ENCODE peak calls at places on chromosomes 3 and 15, in six cellular contexts. One of them, this sample, is unnamed.

GRCh38 chr3:65945480-65945879 is 93.2 kb downstream of the MAGI1 start:
- DNase-seq in GM12878: no peak
- DNase-seq in transverse colon: no peak
- DNase-seq in breast epithelium: no peak
- DNase-seq in suprapubic skin: no peak
- DNase-seq in HCT116: no peak
- DNase-seq in this sample: no peak

GRCh38 chr3:59566481-59566975 is 516.7 kb upstream of the CFAP20DC start:
- DNase-seq in transverse colon: no peak
- DNase-seq in breast epithelium: no peak
- DNase-seq in GM12878: peak; percentile 68
- DNase-seq in HCT116: no peak
- DNase-seq in suprapubic skin: no peak
- DNase-seq in this sample: no peak

GRCh38 chr15:80526556-80527340 is 122.6 kb downstream of the ARNT2 start:
- DNase-seq in GM12878: no peak
- DNase-seq in suprapubic skin: no peak
- DNase-seq in transverse colon: no peak
- DNase-seq in breast epithelium: no peak
- DNase-seq in HCT116: no peak
- DNase-seq in this sample: no peak

GRCh38 chr3:190182418-190183043 is 61.8 kb upstream of the P3H2 start:
- DNase-seq in GM12878: no peak
- DNase-seq in suprapubic skin: no peak
- DNase-seq in HCT116: no peak
- DNase-seq in breast epithelium: no peak
- DNase-seq in transverse colon: no peak
- DNase-seq in this sample: no peak

GRCh38 chr3:194268659-194269487 is 82.3 kb downstream of the CPN2 start:
- DNase-seq in HCT116: no peak
- DNase-seq in transverse colon: peak; percentile 2
- DNase-seq in suprapubic skin: peak; percentile 59
- DNase-seq in GM12878: no peak
- DNase-seq in breast epithelium: peak; percentile 38
- DNase-seq in this sample: peak; percentile 54

GRCh38 chr3:149494759-149495580 is 20.5 kb downstream of the TM4SF4 start:
- DNase-seq in GM12878: no peak
- DNase-seq in HCT116: no peak
- DNase-seq in transverse colon: no peak
- DNase-seq in breast epithelium: no peak
- DNase-seq in suprapubic skin: no peak
- DNase-seq in this sample: no peak

GRCh38 chr3:150286390-150287147 is 121.5 kb upstream of the TSC22D2 start:
- DNase-seq in breast epithelium: no peak
- DNase-seq in HCT116: peak; percentile 66
- DNase-seq in GM12878: peak; percentile 15
- DNase-seq in suprapubic skin: no peak
- DNase-seq in transverse colon: no peak
- DNase-seq in this sample: no peak

GRCh38 chr3:185981621-185982020 is 43.8 kb upstream of the TRA2B start:
- DNase-seq in transverse colon: no peak
- DNase-seq in GM12878: no peak
- DNase-seq in HCT116: no peak
- DNase-seq in suprapubic skin: no peak
- DNase-seq in breast epithelium: no peak
- DNase-seq in this sample: no peak

GRCh38 chr15:82850242-82850591 is 40.8 kb downstream of the WHAMM start:
- DNase-seq in GM12878: no peak
- DNase-seq in suprapubic skin: no peak
- DNase-seq in HCT116: no peak
- DNase-seq in transverse colon: no peak
- DNase-seq in breast epithelium: no peak
- DNase-seq in this sample: no peak

GRCh38 chr3:152773633-152774032 is 61.3 kb upstream of the P2RY1 start:
- DNase-seq in breast epithelium: no peak
- DNase-seq in GM12878: no peak
- DNase-seq in transverse colon: no peak
- DNase-seq in suprapubic skin: no peak
- DNase-seq in HCT116: no peak
- DNase-seq in this sample: no peak

GRCh38 chr3:46695962-46696922 is 2.8 kb upstream of the ALS2CL start:
- DNase-seq in breast epithelium: no peak
- DNase-seq in suprapubic skin: no peak
- DNase-seq in GM12878: no peak
- DNase-seq in transverse colon: no peak
- DNase-seq in HCT116: no peak
- DNase-seq in this sample: no peak

GRCh38 chr15:57319919-57320542 is 56.3 kb upstream of the CGNL1 start:
- DNase-seq in breast epithelium: no peak
- DNase-seq in HCT116: no peak
- DNase-seq in transverse colon: no peak
- DNase-seq in suprapubic skin: no peak
- DNase-seq in GM12878: no peak
- DNase-seq in this sample: no peak

GRCh38 chr3:5349343-5349742 is 161.8 kb downstream of the EDEM1 start:
- DNase-seq in HCT116: no peak
- DNase-seq in breast epithelium: no peak
- DNase-seq in transverse colon: no peak
- DNase-seq in suprapubic skin: no peak
- DNase-seq in GM12878: no peak
- DNase-seq in this sample: no peak

GRCh38 chr3:108088697-108089096 is 2.1 kb downstream of the CD47 start:
- DNase-seq in suprapubic skin: no peak
- DNase-seq in HCT116: no peak
- DNase-seq in GM12878: peak; percentile 71
- DNase-seq in breast epithelium: no peak
- DNase-seq in transverse colon: no peak
- DNase-seq in this sample: no peak

GRCh38 chr3:24388159-24388558 is 106.5 kb downstream of the THRB start:
- DNase-seq in HCT116: no peak
- DNase-seq in GM12878: no peak
- DNase-seq in suprapubic skin: no peak
- DNase-seq in transverse colon: no peak
- DNase-seq in breast epithelium: no peak
- DNase-seq in this sample: no peak

GRCh38 chr3:167996514-167996913 is 99.2 kb downstream of the GOLIM4 start:
- DNase-seq in breast epithelium: no peak
- DNase-seq in transverse colon: no peak
- DNase-seq in GM12878: no peak
- DNase-seq in suprapubic skin: no peak
- DNase-seq in HCT116: no peak
- DNase-seq in this sample: no peak

GRCh38 chr3:114879059-114880031 is 267.7 kb downstream of the ZBTB20 start:
- DNase-seq in GM12878: peak; percentile 40
- DNase-seq in HCT116: peak; percentile 86
- DNase-seq in suprapubic skin: no peak
- DNase-seq in breast epithelium: no peak
- DNase-seq in transverse colon: no peak
- DNase-seq in this sample: no peak

GRCh38 chr15:88255496-88256171 is 905 bp downstream of the NTRK3 start:
- DNase-seq in breast epithelium: no peak
- DNase-seq in GM12878: no peak
- DNase-seq in transverse colon: no peak
- DNase-seq in HCT116: no peak
- DNase-seq in suprapubic skin: no peak
- DNase-seq in this sample: no peak

GRCh38 chr3:149879872-149880271 is 66.9 kb downstream of the RNF13 start:
- DNase-seq in GM12878: no peak
- DNase-seq in suprapubic skin: peak; percentile 80
- DNase-seq in HCT116: peak; percentile 24
- DNase-seq in transverse colon: peak; percentile 39
- DNase-seq in breast epithelium: no peak
- DNase-seq in this sample: peak; percentile 71

GRCh38 chr3:123202451-123202850 is 708 bp downstream of the SEC22A start:
- DNase-seq in GM12878: no peak
- DNase-seq in suprapubic skin: no peak
- DNase-seq in HCT116: no peak
- DNase-seq in breast epithelium: no peak
- DNase-seq in transverse colon: no peak
- DNase-seq in this sample: no peak

GRCh38 chr3:72818092-72818721 is 30.0 kb downstream of the SHQ1 start:
- DNase-seq in suprapubic skin: no peak
- DNase-seq in breast epithelium: no peak
- DNase-seq in HCT116: peak; percentile 4
- DNase-seq in GM12878: no peak
- DNase-seq in transverse colon: no peak
- DNase-seq in this sample: no peak

DNA sequence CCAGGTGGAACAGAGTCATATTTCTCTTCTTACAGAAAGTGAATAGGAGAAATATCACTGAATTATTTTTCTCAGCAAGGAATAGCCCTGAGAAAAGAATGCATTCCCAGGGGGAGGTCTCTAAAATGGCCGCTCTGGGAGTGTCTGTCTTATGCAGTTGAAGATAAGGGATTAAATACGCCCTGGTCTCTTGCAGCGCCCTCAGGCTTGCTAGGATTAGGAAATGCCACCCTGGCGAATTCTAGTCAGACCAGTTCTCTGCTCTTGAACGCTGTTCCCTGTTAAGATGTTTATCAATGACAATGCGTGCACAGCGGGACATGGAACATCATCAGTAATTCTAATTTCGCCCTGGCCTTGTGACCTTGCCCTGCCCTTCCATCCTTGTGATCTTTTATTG is 949.0 kb upstream of the SEMA6D start:
- DNase-seq in breast epithelium: no peak
- DNase-seq in transverse colon: no peak
- DNase-seq in GM12878: no peak
- DNase-seq in suprapubic skin: no peak
- DNase-seq in HCT116: no peak
- DNase-seq in this sample: no peak
- H3K9me3 ChIP-seq in breast epithelium: peaks cover 5% of the 10 kb centered on the region
- H3K9me3 ChIP-seq in transverse colon: peaks cover 7% of the 10 kb centered on the region
- H3K9me3 ChIP-seq in GM12878: no peaks in the 10 kb centered on the region
- H3K9me3 ChIP-seq in suprapubic skin: peaks cover 8% of the 10 kb centered on the region
- H3K9me3 ChIP-seq in HCT116: peaks cover 18% of the 10 kb centered on the region
- H3K9me3 ChIP-seq in this sample: no peaks in the 10 kb centered on the region

GRCh38 chr3:175731543-175731942 is 872.4 kb downstream of the NAALADL2 start:
- DNase-seq in suprapubic skin: no peak
- DNase-seq in breast epithelium: no peak
- DNase-seq in HCT116: no peak
- DNase-seq in GM12878: no peak
- DNase-seq in transverse colon: no peak
- DNase-seq in this sample: no peak

GRCh38 chr3:175732053-175732452 is 872.9 kb downstream of the NAALADL2 start:
- DNase-seq in breast epithelium: no peak
- DNase-seq in GM12878: no peak
- DNase-seq in HCT116: no peak
- DNase-seq in transverse colon: no peak
- DNase-seq in suprapubic skin: no peak
- DNase-seq in this sample: no peak

GRCh38 chr3:175729466-175729865 is 870.3 kb downstream of the NAALADL2 start:
- DNase-seq in transverse colon: no peak
- DNase-seq in GM12878: no peak
- DNase-seq in breast epithelium: no peak
- DNase-seq in suprapubic skin: no peak
- DNase-seq in HCT116: no peak
- DNase-seq in this sample: no peak

GRCh38 chr3:175728566-175728965 is 869.4 kb downstream of the NAALADL2 start:
- DNase-seq in breast epithelium: no peak
- DNase-seq in HCT116: no peak
- DNase-seq in GM12878: no peak
- DNase-seq in suprapubic skin: no peak
- DNase-seq in transverse colon: no peak
- DNase-seq in this sample: no peak

DNA sequence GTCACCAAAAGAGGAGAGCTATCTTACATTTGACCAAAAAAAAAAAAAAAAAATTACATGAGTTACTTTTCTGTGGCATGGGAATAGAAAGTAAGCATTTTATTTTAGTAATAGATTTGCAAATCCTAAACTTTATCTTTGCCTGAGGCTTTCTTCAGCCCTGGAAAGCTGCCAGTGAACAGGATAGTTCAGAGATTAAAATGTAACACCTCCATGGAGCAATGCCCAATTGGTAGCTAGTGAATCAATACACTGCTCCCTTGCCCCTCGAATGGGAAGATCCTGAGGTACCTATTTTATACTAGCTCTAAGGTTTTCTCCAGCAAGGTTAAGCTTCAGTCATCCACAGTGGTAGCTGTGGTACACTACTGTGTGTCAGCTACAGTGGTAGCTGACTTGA is 867.1 kb downstream of the NAALADL2 start:
- DNase-seq in breast epithelium: no peak
- DNase-seq in transverse colon: no peak
- DNase-seq in suprapubic skin: no peak
- DNase-seq in GM12878: no peak
- DNase-seq in HCT116: no peak
- DNase-seq in this sample: no peak
- TF ChIP-seq POLR2AphosphoS5 in breast epithelium: no peak
- TF ChIP-seq POLR2AphosphoS5 in transverse colon: no peak
- TF ChIP-seq POLR2AphosphoS5 in suprapubic skin: no peak
- TF ChIP-seq POLR2AphosphoS5 in GM12878: no peak
- TF ChIP-seq POLR2AphosphoS5 in HCT116: no peak
- TF ChIP-seq POLR2AphosphoS5 in this sample: no peak

GRCh38 chr3:180119567-180119966 is 82.8 kb upstream of the PEX5L start:
- DNase-seq in transverse colon: no peak
- DNase-seq in suprapubic skin: no peak
- DNase-seq in GM12878: no peak
- DNase-seq in HCT116: no peak
- DNase-seq in breast epithelium: no peak
- DNase-seq in this sample: no peak

GRCh38 chr3:180116658-180117057 is 79.9 kb upstream of the PEX5L start:
- DNase-seq in breast epithelium: no peak
- DNase-seq in transverse colon: no peak
- DNase-seq in HCT116: no peak
- DNase-seq in suprapubic skin: no peak
- DNase-seq in GM12878: no peak
- DNase-seq in this sample: no peak

GRCh38 chr3:180117381-180118163 is 80.8 kb upstream of the PEX5L start:
- DNase-seq in GM12878: no peak
- DNase-seq in transverse colon: no peak
- DNase-seq in suprapubic skin: no peak
- DNase-seq in HCT116: no peak
- DNase-seq in breast epithelium: no peak
- DNase-seq in this sample: no peak

GRCh38 chr3:180116203-180116602 is 79.5 kb upstream of the PEX5L start:
- DNase-seq in transverse colon: no peak
- DNase-seq in GM12878: no peak
- DNase-seq in suprapubic skin: no peak
- DNase-seq in HCT116: no peak
- DNase-seq in breast epithelium: no peak
- DNase-seq in this sample: no peak
- H3K4me1 ChIP-seq in transverse colon: no peaks in the 10 kb centered on the region
- H3K4me1 ChIP-seq in GM12878: no peaks in the 10 kb centered on the region
- H3K4me1 ChIP-seq in suprapubic skin: no peaks in the 10 kb centered on the region
- H3K4me1 ChIP-seq in HCT116: no peaks in the 10 kb centered on the region
- H3K4me1 ChIP-seq in breast epithelium: no peaks in the 10 kb centered on the region
- H3K4me1 ChIP-seq in this sample: no peaks in the 10 kb centered on the region

GRCh38 chr15:25171111-25171811 is 216.5 kb downstream of the SNRPN start:
- DNase-seq in breast epithelium: peak; percentile 24
- DNase-seq in suprapubic skin: no peak
- DNase-seq in GM12878: no peak
- DNase-seq in HCT116: no peak
- DNase-seq in transverse colon: no peak
- DNase-seq in this sample: peak; percentile 51
- H3K9me3 ChIP-seq in breast epithelium: peaks cover 64% of the 10 kb centered on the region
- H3K9me3 ChIP-seq in suprapubic skin: peaks cover 46% of the 10 kb centered on the region
- H3K9me3 ChIP-seq in GM12878: no peaks in the 10 kb centered on the region
- H3K9me3 ChIP-seq in HCT116: peaks cover 20% of the 10 kb centered on the region
- H3K9me3 ChIP-seq in transverse colon: peaks cover 16% of the 10 kb centered on the region
- H3K9me3 ChIP-seq in this sample: peaks cover 19% of the 10 kb centered on the region